ENCODE peak calls at places on chromosomes 16 and 17, in four cellular contexts. T is GM20000, Z is HFFc6, O is GM12878. M is an unnamed sample.

GRCh38 chr17:8384801-8385335 is 1.9 kb upstream of the RPL26 start:
- DNase-seq in T (no peak), Z (peak; percentile 93), O (no peak), M (peak; percentile 32)

GRCh38 chr16:8173111-8173644 is 417.1 kb downstream of the TMEM114 start:
- DNase-seq in T (peak; percentile 34), Z (peak; percentile 41), O (peak; percentile 2), M (no peak)

GRCh38 chr17:82104797-82105416 is 6.9 kb upstream of the FASN start:
- DNase-seq in T (no peak), Z (no peak), O (no peak), M (no peak)

GRCh38 chr16:83952587-83952939 is 477 bp upstream of the OSGIN1 start:
- DNase-seq in T (no peak), Z (no peak), O (no peak), M (no peak)

GRCh38 chr16:26453215-26453614 is 613.5 kb upstream of the C16orf82 start:
- DNase-seq in T (no peak), Z (no peak), O (no peak), M (no peak)

GRCh38 chr17:80815151-80815561 is 176.5 kb upstream of the CHMP6 start:
- DNase-seq in T (no peak), Z (no peak), O (no peak), M (peak; percentile 48)

GRCh38 chr17:50205111-50205821 is 3.8 kb upstream of the COL1A1 start:
- DNase-seq in T (no peak), Z (peak; percentile 56), O (no peak), M (no peak)

GRCh38 chr17:71855000-71855399 is 265.8 kb upstream of the SOX9 start:
- DNase-seq in T (no peak), Z (no peak), O (no peak), M (no peak)

GRCh38 chr17:73283841-73284282 is 22.2 kb upstream of the CPSF4L start:
- DNase-seq in T (no peak), Z (no peak), O (no peak), M (no peak)

GRCh38 chr17:43309505-43310329 is 75.9 kb upstream of the RNU2-1 start:
- DNase-seq in T (no peak), Z (no peak), O (no peak), M (no peak)

GRCh38 chr16:48318630-48319029 is 66.6 kb downstream of the SIAH1 start:
- DNase-seq in T (peak; percentile 20), Z (peak; percentile 13), O (peak; percentile 23), M (no peak)

GRCh38 chr17:11618861-11619566 is 20.7 kb downstream of the DNAH9 start:
- DNase-seq in T (no peak), Z (no peak), O (no peak), M (no peak)

GRCh38 chr16:74767749-74768148 is 6.9 kb downstream of the FA2H start:
- DNase-seq in T (no peak), Z (no peak), O (no peak), M (no peak)

GRCh38 chr16:69143116-69143515 is 10.7 kb downstream of the UTP4 start:
- DNase-seq in T (no peak), Z (no peak), O (no peak), M (no peak)

GRCh38 chr16:17457513-17457912 is 13.2 kb downstream of the XYLT1 start:
- DNase-seq in T (no peak), Z (no peak), O (no peak), M (no peak)

DNA sequence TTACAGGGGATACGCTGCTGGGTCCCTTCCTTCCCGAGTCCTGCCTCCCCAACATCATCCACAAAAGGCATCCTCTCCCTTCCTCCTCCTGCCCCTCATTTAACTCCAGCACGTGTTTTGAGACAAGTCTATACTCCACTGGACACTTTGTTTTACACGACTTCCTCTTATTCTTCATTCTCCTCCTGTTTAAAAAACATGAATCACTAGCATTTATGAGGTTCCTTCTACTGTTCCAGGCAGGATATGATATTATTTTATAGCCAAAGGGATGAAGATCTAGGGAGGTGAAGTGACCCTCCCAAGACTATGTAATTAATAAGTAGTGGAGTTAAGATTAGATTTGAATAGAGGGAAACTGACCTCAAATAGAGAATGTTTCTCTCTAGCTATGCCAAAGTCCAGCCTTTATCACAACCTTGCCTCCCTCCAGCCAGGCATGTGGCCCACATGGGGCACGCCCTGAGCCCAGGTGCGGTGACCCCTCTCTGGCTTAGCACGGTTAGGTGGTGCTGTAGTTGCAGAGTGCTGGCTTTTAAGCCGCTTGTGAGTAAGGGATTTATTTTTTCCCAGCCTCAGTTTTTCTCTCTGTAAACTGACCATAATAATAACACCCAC is 1.3 kb upstream of the HSD17B2 start:
- DNase-seq in T (no peak), Z (no peak), O (no peak), M (no peak)
- TF ChIP-seq CTCF in T (no peak), Z (no peak), O (no peak), M (no peak)

GRCh38 chr17:64531955-64532371 is 25.2 kb downstream of the CEP95 start:
- DNase-seq in T (no peak), Z (no peak), O (no peak), M (no peak)

GRCh38 chr17:64533784-64534183 is 27.0 kb downstream of the CEP95 start:
- DNase-seq in T (no peak), Z (no peak), O (no peak), M (no peak)

GRCh38 chr17:64532409-64532808 is 25.6 kb downstream of the CEP95 start:
- DNase-seq in T (no peak), Z (no peak), O (no peak), M (no peak)

GRCh38 chr17:64535357-64535756 is 28.6 kb downstream of the CEP95 start:
- DNase-seq in T (no peak), Z (no peak), O (no peak), M (no peak)

GRCh38 chr17:64534187-64534586 is 27.4 kb downstream of the CEP95 start:
- DNase-seq in T (no peak), Z (no peak), O (no peak), M (no peak)
- TF ChIP-seq CTCF in T (no peak), Z (peak; percentile 51), O (peak; percentile 31), M (peak; percentile 34)

GRCh38 chr17:79607941-79608728 is 2.7 kb downstream of the RBFOX3 start:
- DNase-seq in T (peak; percentile 47), Z (no peak), O (no peak), M (no peak)
- TF ChIP-seq CTCF in T (no peak), Z (no peak), O (no peak), M (peak; percentile 42)

GRCh38 chr17:2174471-2175293 is 119.8 kb downstream of the HIC1 start:
- DNase-seq in T (no peak), Z (peak; percentile 74), O (no peak), M (no peak)

GRCh38 chr17:2175294-2175628 is 120.4 kb downstream of the HIC1 start:
- DNase-seq in T (no peak), Z (no peak), O (no peak), M (no peak)

GRCh38 chr17:2177235-2177811 is 122.4 kb downstream of the HIC1 start:
- DNase-seq in T (no peak), Z (no peak), O (no peak), M (no peak)

GRCh38 chr17:2178798-2179505 is 124.0 kb downstream of the HIC1 start:
- DNase-seq in T (no peak), Z (no peak), O (no peak), M (no peak)

GRCh38 chr17:2176484-2177175 is 121.7 kb downstream of the HIC1 start:
- DNase-seq in T (no peak), Z (no peak), O (no peak), M (no peak)
- TF ChIP-seq CTCF in T (no peak), Z (no peak), O (no peak), M (no peak)

GRCh38 chr17:58254803-58255202 is 16.4 kb downstream of the LPO start:
- DNase-seq in T (no peak), Z (no peak), O (no peak), M (peak; percentile 65)
- TF ChIP-seq CTCF in T (peak; percentile 7), Z (no peak), O (peak; percentile 25), M (no peak)

GRCh38 chr16:67101301-67101675 is 8.5 kb upstream of the PHAF1 start:
- DNase-seq in T (no peak), Z (peak; percentile 45), O (no peak), M (no peak)
- TF ChIP-seq CTCF in T (no peak), Z (peak; percentile 37), O (no peak), M (peak; percentile 45)

DNA sequence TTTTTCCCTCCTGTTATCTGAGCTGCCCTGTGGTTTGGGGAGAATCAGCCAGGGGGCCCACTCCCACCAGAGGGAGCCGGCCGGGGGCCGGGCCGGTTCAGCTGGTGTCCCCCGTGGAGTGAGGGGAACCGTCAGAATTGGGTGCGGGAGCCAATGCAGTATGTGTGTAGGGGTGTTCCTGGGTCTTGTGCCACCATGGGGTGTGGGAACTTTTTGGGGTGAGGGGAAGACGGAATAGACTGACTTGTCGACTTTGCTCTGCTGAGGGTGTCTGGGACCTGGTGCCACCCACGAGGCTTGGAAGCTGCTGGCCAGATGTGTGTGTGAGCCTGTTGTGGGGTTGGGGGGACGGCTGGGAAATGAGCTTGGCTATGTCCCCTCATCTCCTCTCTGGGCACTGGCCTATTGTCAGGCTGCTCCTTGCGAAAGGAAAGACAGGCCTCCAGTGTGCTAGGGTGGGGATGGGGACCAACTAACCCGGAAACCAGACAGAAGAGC is 9.9 kb downstream of the RARA start:
- DNase-seq in T (peak; percentile 12), Z (no peak), O (no peak), M (peak; percentile 86)
- TF ChIP-seq CTCF in T (no peak), Z (peak; percentile 65), O (peak; percentile 9), M (peak; percentile 61)